ENCODE peak calls at places on chromosomes 5 and 9, in six cellular contexts. D is dorsolateral prefrontal cortex, E is GM23338, B is AG04450, L is tibial artery, G is heart right ventricle. J is an unnamed sample.

GRCh38 chr9:81370650-81371049 is 318.7 kb downstream of the TLE1 start:
- DNase-seq in D (no peak), E (no peak), B (no peak), L (no peak), G (no peak), J (no peak)

GRCh38 chr5:52947851-52948250 is 41.3 kb upstream of the ITGA2 start:
- DNase-seq in D (no peak), E (no peak), B (no peak), L (no peak), G (no peak), J (no peak)

GRCh38 chr9:90774682-90775081 is 26.9 kb upstream of the SYK start:
- DNase-seq in D (no peak), E (peak), B (no peak), L (no peak), G (no peak), J (no peak)

GRCh38 chr5:170451764-170452365 is 52.0 kb upstream of the KCNIP1 start:
- DNase-seq in D (no peak), E (no peak), B (no peak), L (no peak), G (no peak), J (no peak)

GRCh38 chr5:160260881-160261815 is 31.8 kb downstream of the FABP6 start:
- DNase-seq in D (no peak), E (no peak), B (peak), L (no peak), G (no peak), J (no peak)

GRCh38 chr5:153641183-153641688 is 150.8 kb downstream of the GRIA1 start:
- DNase-seq in D (no peak), E (no peak), B (no peak), L (no peak), G (no peak), J (no peak)

GRCh38 chr5:96015709-96016108 is 54.1 kb upstream of the ELL2 start:
- DNase-seq in D (no peak), E (no peak), B (no peak), L (no peak), G (no peak), J (no peak)

GRCh38 chr9:9215050-9215449 is 1397.8 kb downstream of the PTPRD start:
- DNase-seq in D (no peak), E (no peak), B (no peak), L (no peak), G (no peak), J (no peak)

GRCh38 chr9:108468364-108468763 is 387.4 kb downstream of the ACTL7B start:
- DNase-seq in D (no peak), E (peak), B (no peak), L (no peak), G (no peak), J (peak)

GRCh38 chr5:14118551-14119320 is 24.4 kb upstream of the TRIO start:
- DNase-seq in D (peak), E (peak), B (no peak), L (no peak), G (peak), J (no peak)

GRCh38 chr5:139214646-139215045 is 16.5 kb upstream of the SIL1 start:
- DNase-seq in D (no peak), E (no peak), B (no peak), L (no peak), G (no peak), J (no peak)

GRCh38 chr9:114121445-114122151 is 22.5 kb upstream of the KIF12 start:
- DNase-seq in D (no peak), E (no peak), B (no peak), L (no peak), G (no peak), J (no peak)

GRCh38 chr5:56612759-56613158 is 202.6 kb upstream of the MAP3K1 start:
- DNase-seq in D (no peak), E (no peak), B (no peak), L (no peak), G (no peak), J (no peak)

GRCh38 chr9:101791938-101792337 is 53.5 kb upstream of the GRIN3A start:
- DNase-seq in D (no peak), E (peak), B (no peak), L (no peak), G (no peak), J (peak)

GRCh38 chr5:14179446-14179845 is 36.3 kb downstream of the TRIO start:
- DNase-seq in D (no peak), E (no peak), B (no peak), L (no peak), G (no peak), J (no peak)

GRCh38 chr5:157562111-157562581 is 13.4 kb downstream of the ADAM19 start:
- DNase-seq in D (no peak), E (peak), B (no peak), L (peak), G (peak), J (no peak)

GRCh38 chr9:69809304-69809863 is 11.2 kb upstream of the CFAP95 start:
- DNase-seq in D (no peak), E (peak), B (no peak), L (no peak), G (no peak), J (no peak)

DNA sequence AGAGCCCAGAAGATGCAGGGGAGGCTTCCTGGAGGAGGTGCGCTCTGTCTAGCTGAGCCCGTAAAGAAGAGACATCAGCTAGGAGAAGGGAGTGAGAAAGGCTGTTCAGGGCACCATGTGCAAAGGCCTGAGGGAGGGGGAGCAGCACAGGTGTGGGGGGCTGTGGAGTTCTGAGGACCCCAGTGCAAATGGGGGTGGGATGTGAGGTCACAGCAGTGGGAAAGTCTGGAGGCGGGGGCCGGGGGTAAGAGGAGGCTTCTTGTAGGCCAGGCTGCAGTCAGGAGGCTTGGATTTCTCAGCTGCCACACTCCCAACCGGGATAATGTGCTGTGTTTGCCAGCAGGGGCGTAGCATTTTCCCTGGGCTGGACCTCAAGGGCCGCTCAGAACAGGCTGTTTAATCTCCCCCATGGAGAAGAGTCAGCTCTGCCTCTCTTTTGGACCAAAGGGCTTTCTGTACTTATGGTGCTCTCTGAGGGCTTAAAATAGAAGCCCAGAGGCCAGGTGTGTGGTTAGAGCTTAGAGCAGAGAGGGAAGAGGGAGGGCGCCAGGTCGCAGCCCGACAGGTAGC is 5.7 kb downstream of the NEURL1B start:
- DNase-seq in D (no peak), E (peak), B (no peak), L (peak), G (no peak), J (no peak)
- H3K27ac ChIP-seq in D (no peak), E (no peak), B (no peak), L (peak), G (peak), J (no peak)

GRCh38 chr5:134523543-134524136 is 1.8 kb upstream of the JADE2 start:
- DNase-seq in D (no peak), E (no peak), B (no peak), L (no peak), G (no peak), J (no peak)
- H3K27ac ChIP-seq in D (peak), E (peak), B (no peak), L (peak), G (peak), J (no peak)

DNA sequence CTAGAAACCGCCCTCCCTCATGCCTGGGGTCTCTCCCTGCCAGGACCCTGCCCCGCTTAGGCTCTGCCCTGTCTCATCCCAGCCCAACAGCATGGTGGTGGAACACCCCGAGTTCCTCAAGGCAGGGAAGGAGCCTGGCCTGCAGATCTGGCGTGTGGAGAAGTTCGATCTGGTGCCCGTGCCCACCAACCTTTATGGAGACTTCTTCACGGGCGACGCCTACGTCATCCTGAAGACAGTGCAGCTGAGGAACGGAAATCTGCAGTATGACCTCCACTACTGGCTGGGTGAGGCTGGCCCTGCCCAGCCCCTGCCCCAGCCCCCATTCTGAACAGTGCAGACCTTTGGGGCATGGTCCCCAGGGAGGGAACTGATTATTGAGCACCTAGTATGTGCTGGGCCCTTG is 33.9 kb downstream of the GSN start:
- DNase-seq in D (peak), E (no peak), B (no peak), L (peak), G (no peak), J (no peak)
- H3K27ac ChIP-seq in D (no peak), E (no peak), B (no peak), L (peak), G (no peak), J (no peak)

GRCh38 chr9:106866243-106866642 is 3.3 kb downstream of the ZNF462 start:
- DNase-seq in D (no peak), E (no peak), B (no peak), L (no peak), G (no peak), J (no peak)

GRCh38 chr9:106869458-106869857 is 6.5 kb downstream of the ZNF462 start:
- DNase-seq in D (no peak), E (no peak), B (no peak), L (no peak), G (no peak), J (no peak)

GRCh38 chr9:106869028-106869427 is 6.1 kb downstream of the ZNF462 start:
- DNase-seq in D (no peak), E (no peak), B (no peak), L (no peak), G (no peak), J (no peak)

GRCh38 chr9:106868565-106868964 is 5.6 kb downstream of the ZNF462 start:
- DNase-seq in D (no peak), E (no peak), B (no peak), L (peak), G (no peak), J (no peak)

GRCh38 chr9:106868096-106868495 is 5.1 kb downstream of the ZNF462 start:
- DNase-seq in D (no peak), E (no peak), B (no peak), L (no peak), G (no peak), J (no peak)
- H3K27ac ChIP-seq in D (no peak), E (no peak), B (no peak), L (peak), G (peak), J (no peak)

GRCh38 chr9:134642385-134643181 is 980 bp downstream of the COL5A1 start:
- DNase-seq in D (no peak), E (peak), B (peak), L (peak), G (peak), J (no peak)
- H3K27ac ChIP-seq in D (no peak), E (no peak), B (peak), L (peak), G (peak), J (no peak)

GRCh38 chr5:132457371-132458225 is 33.0 kb downstream of the IRF1 start:
- DNase-seq in D (no peak), E (no peak), B (no peak), L (peak), G (no peak), J (no peak)
- H3K27ac ChIP-seq in D (no peak), E (no peak), B (peak), L (no peak), G (peak), J (no peak)